ENCODE peak calls at places on chromosomes 11 and 22, in seven cellular contexts. E is gastrocnemius medialis; D is CD8-positive, alpha-beta T cell; O is AG09319; T is cardiac muscle cell; W is dorsolateral prefrontal cortex; C is AG04450. J is an unnamed sample.

GRCh38 chr22:19941365-19942070 is at the start of the genes COMT and TXNRD2:
- DNase-seq in E (peak), D (peak), O (no peak), T (peak), W (no peak), C (no peak), J (peak)

GRCh38 chr11:129440028-129440630 is 64.5 kb downstream of the BARX2 start:
- DNase-seq in E (no peak), D (no peak), O (no peak), T (no peak), W (no peak), C (no peak), J (no peak)

GRCh38 chr11:62902932-62903331 is 18.2 kb downstream of the CHRM1 start:
- DNase-seq in E (no peak), D (no peak), O (no peak), T (no peak), W (no peak), C (no peak), J (no peak)

GRCh38 chr11:55726715-55727324 is 46.4 kb upstream of the OR5D13 start:
- DNase-seq in E (no peak), D (no peak), O (no peak), T (no peak), W (no peak), C (no peak), J (no peak)

GRCh38 chr11:110689306-110689705 is 22.9 kb downstream of the ARHGAP20 start:
- DNase-seq in E (no peak), D (no peak), O (no peak), T (no peak), W (no peak), C (no peak), J (no peak)

GRCh38 chr11:45673441-45673840 is 8.0 kb upstream of the CHST1 start:
- DNase-seq in E (no peak), D (no peak), O (no peak), T (no peak), W (no peak), C (no peak), J (no peak)

GRCh38 chr22:30649430-30650007 is 13.9 kb downstream of the SLC35E4 start:
- DNase-seq in E (peak), D (peak), O (no peak), T (peak), W (peak), C (no peak), J (no peak)

GRCh38 chr22:32868928-32869327 is 67.4 kb downstream of the TIMP3 start:
- DNase-seq in E (no peak), D (no peak), O (no peak), T (no peak), W (no peak), C (no peak), J (no peak)

GRCh38 chr11:118872403-118872821 is 11.3 kb upstream of the CXCR5 start:
- DNase-seq in E (no peak), D (no peak), O (no peak), T (no peak), W (no peak), C (no peak), J (no peak)

GRCh38 chr11:34512810-34513673 is 552 bp downstream of the ELF5 start:
- DNase-seq in E (peak), D (peak), O (no peak), T (peak), W (no peak), C (no peak), J (peak)

GRCh38 chr11:36091256-36091811 is 147.5 kb downstream of the LDLRAD3 start:
- DNase-seq in E (no peak), D (no peak), O (no peak), T (peak), W (no peak), C (peak), J (no peak)

GRCh38 chr22:38873469-38874411 is 1.7 kb upstream of the CBX6 start:
- DNase-seq in E (no peak), D (peak), O (no peak), T (no peak), W (no peak), C (no peak), J (no peak)

GRCh38 chr22:46100401-46101105 is 49.8 kb upstream of the PPARA start:
- DNase-seq in E (no peak), D (no peak), O (no peak), T (no peak), W (no peak), C (no peak), J (no peak)

GRCh38 chr11:12503886-12504285 is 126.5 kb downstream of the PARVA start:
- DNase-seq in E (no peak), D (no peak), O (no peak), T (no peak), W (no peak), C (no peak), J (no peak)

GRCh38 chr11:1197886-1198765 is 24.7 kb upstream of the MUC5B start:
- DNase-seq in E (peak), D (no peak), O (no peak), T (no peak), W (peak), C (no peak), J (no peak)

GRCh38 chr11:18527512-18527911 is 770 bp upstream of the TSG101 start:
- DNase-seq in E (no peak), D (no peak), O (peak), T (peak), W (no peak), C (no peak), J (no peak)

GRCh38 chr22:49009359-49010063 is 818.2 kb downstream of the BRD1 start:
- DNase-seq in E (no peak), D (peak), O (no peak), T (no peak), W (no peak), C (no peak), J (no peak)

GRCh38 chr11:11400121-11400520 is 47.1 kb upstream of the CSNK2A3 start:
- DNase-seq in E (no peak), D (no peak), O (no peak), T (no peak), W (no peak), C (no peak), J (no peak)

GRCh38 chr11:11397043-11397415 is 44.0 kb upstream of the CSNK2A3 start:
- DNase-seq in E (no peak), D (no peak), O (no peak), T (peak), W (no peak), C (no peak), J (no peak)

GRCh38 chr11:11401960-11402359 is 48.9 kb upstream of the CSNK2A3 start:
- DNase-seq in E (no peak), D (no peak), O (no peak), T (no peak), W (no peak), C (no peak), J (no peak)

GRCh38 chr11:11403763-11404725 is 51.0 kb upstream of the CSNK2A3 start:
- DNase-seq in E (no peak), D (no peak), O (no peak), T (peak), W (no peak), C (no peak), J (no peak)

DNA sequence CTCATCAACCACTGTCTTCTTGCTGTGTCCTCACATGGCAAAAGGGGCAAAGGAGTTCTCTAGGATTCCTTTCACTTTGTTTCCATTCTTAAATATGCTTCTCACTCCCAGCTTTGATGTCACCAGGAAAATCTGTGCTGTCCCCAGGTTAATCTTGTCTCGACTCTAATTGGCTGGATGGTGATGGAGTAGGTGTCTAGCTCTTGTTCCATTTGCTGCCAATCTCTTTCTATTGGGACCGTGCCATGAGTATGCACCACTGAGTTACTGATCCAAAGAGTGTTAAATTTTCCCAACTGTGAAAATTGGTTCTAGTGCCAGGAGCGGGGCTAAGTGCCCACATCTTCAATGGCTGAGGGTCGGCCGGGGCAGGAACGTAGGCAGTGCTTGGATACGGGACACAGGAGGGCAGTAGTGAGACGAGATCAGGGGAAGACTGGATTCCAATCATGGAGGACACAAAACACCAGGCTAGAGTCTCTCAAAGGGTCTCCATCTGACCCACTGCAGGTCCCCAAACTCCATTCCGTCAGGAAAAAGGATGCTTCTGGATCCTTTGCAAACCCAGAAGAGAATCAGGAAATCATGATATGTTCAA is 47.7 kb upstream of the CSNK2A3 start:
- DNase-seq in E (no peak), D (no peak), O (no peak), T (no peak), W (no peak), C (no peak), J (peak)
- TF ChIP-seq CTCF in E (no peak), D (no peak), O (no peak), T (peak), W (no peak), C (no peak), J (peak)

GRCh38 chr11:8070417-8071101 is 10.5 kb upstream of the TUB start:
- DNase-seq in E (no peak), D (no peak), O (no peak), T (peak), W (no peak), C (no peak), J (no peak)
- TF ChIP-seq CTCF in E (peak), D (no peak), O (peak), T (peak), W (peak), C (peak), J (peak)

DNA sequence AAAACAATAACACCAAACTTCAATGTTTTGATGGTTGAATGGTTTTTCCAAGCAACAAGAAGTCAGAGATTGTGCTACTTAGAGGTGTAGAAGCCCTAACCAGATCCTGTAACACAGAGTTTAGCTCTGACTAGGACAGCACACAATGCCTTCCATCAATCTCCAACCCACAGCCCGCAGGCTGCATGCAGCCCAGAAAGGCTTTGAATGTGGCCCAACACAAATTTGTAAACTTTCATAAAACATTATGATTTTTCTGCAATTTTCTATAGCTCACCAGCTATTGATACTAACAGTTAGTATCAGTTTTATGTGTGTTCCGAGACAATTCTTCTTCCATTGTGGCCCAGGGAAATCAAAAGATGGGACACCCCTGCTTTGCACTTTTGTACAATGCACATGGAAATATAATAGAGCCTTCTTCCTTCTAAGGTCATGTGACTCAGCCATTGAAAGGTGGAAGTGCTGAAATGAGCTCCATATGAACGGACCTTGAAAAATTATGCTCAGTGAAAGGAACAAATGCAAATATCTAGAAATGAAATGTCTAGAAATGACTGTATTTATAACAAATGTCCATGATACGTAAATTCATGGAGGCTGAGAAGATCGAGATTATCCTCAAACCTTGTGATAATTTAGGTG is 47.6 kb upstream of the VPREB1 start:
- DNase-seq in E (no peak), D (no peak), O (no peak), T (no peak), W (no peak), C (no peak), J (no peak)
- TF ChIP-seq CTCF in E (no peak), D (no peak), O (no peak), T (no peak), W (no peak), C (no peak), J (no peak)

GRCh38 chr22:50456466-50457234 is 18.2 kb downstream of the SBF1 start:
- DNase-seq in E (no peak), D (no peak), O (no peak), T (no peak), W (no peak), C (no peak), J (no peak)
- TF ChIP-seq CTCF in E (no peak), D (no peak), O (no peak), T (peak), W (no peak), C (peak), J (no peak)

DNA sequence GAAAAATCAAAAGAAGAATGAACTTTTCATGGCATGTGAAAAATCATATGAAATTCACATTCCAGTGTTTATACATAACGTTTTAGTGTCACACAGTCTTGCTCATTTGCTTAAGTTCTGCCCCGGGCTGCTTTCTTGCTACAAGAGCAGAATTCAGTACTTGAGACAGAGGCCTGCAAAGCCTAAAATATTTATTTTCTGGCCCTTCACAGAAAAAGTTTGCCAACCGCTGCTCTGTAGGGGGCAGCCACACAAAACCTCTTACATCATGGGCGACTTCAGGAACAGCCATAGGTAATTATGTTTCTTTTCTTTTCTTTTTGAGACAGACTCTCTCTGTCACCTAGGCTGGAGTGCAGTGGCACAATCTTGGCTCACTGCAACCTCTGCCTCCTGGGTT is 1.0 kb upstream of the ATG2A start:
- DNase-seq in E (no peak), D (no peak), O (no peak), T (peak), W (no peak), C (peak), J (no peak)
- TF ChIP-seq CTCF in E (no peak), D (no peak), O (peak), T (peak), W (peak), C (peak), J (no peak)

DNA sequence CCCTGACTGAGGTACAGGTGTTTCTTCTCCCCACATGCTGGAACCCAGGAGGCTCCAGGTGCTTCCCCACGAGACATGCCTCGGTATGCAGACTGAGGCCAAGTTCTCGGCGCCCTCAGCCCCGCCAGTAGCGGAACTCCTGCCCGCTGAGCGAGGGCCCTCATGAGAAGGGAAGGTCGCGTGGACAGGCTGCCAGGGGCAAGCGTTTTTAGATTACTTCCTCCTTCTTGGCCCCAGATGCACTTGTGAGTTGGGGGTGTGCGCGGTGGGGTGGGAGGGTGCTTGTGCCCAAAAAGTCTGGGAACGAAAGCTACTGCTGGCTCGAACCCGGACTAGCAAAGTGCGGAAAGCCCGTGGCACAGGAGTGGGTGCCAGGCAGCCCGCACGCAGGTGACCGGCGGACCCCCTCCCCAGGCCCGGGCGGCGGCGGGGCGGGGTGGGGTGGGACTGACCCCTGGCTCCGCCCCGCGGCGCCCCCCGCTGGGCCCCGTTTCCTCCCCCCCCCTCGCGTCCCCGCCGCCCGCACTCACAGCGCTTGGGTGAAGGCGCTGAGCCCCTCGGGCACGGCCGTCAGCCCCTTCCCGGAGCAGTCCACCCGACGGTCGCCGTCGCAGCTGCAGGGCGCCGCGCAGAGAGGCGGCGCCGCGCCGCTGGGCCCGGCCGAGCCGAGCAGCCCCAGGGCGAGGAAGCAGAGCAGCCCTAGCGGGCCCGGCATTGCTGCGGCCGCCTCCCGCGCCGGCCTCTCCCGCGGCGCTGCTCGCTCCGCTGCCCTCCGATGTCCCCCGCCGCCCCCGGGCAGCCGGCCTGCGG is 797 bp downstream of the LGR4 start:
- DNase-seq in E (peak), D (peak), O (no peak), T (peak), W (no peak), C (no peak), J (peak)
- TF ChIP-seq CTCF in E (no peak), D (no peak), O (no peak), T (no peak), W (no peak), C (no peak), J (no peak)

GRCh38 chr11:46776878-46777277 is 57.9 kb downstream of the F2 start:
- DNase-seq in E (no peak), D (no peak), O (no peak), T (no peak), W (no peak), C (no peak), J (no peak)

DNA sequence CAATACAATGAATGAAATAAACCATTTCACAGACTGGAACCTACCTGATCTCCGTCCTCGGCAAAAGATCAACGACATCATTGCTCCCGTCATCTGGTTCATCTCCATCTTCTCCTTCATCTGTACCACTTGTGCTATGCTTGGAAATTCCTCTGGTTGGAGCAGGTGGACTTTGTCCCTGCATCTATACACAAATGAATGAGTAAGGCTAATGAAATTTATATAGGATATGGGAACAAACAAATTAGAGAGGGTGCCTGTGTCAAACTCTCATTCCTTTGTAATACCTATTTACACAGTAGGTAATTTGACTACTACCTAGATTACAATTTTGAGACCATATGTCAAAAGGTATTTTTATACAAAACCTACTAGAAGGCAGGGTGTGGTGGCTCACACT is 59.4 kb downstream of the F2 start:
- DNase-seq in E (no peak), D (no peak), O (no peak), T (no peak), W (no peak), C (no peak), J (no peak)
- TF ChIP-seq CTCF in E (no peak), D (no peak), O (no peak), T (no peak), W (no peak), C (no peak), J (no peak)